ENCODE peak calls at places on chromosomes 4 and X, in six cellular contexts. I, Q, X, J, W and M are unnamed samples.

GRCh38 chrX:77953708-77954107 is 15.7 kb downstream of the PGAM4 start:
- DNase-seq in I (no peak), Q (peak), X (no peak), J (no peak), W (no peak), M (no peak)

GRCh38 chrX:54248309-54248708 is 65.3 kb upstream of the FAM120C start:
- DNase-seq in I (peak), Q (no peak), X (peak), J (no peak), W (no peak), M (no peak)

GRCh38 chr4:141706445-141706844 is 70.1 kb downstream of the IL15 start:
- DNase-seq in I (no peak), Q (no peak), X (no peak), J (no peak), W (no peak), M (no peak)

GRCh38 chrX:28880136-28880535 is 292.9 kb downstream of the IL1RAPL1 start:
- DNase-seq in I (no peak), Q (peak), X (no peak), J (no peak), W (no peak), M (no peak)

GRCh38 chr4:167897116-167897515 is 195.2 kb upstream of the ANXA10 start:
- DNase-seq in I (no peak), Q (peak), X (no peak), J (peak), W (no peak), M (no peak)

GRCh38 chr4:121139533-121140222 is 24.4 kb downstream of the TNIP3 start:
- DNase-seq in I (no peak), Q (peak), X (no peak), J (no peak), W (no peak), M (no peak)

GRCh38 chr4:30865676-30866075 is 145.5 kb downstream of the PCDH7 start:
- DNase-seq in I (no peak), Q (no peak), X (no peak), J (no peak), W (no peak), M (no peak)

GRCh38 chr4:183200453-183200852 is 101.4 kb downstream of the WWC2 start:
- DNase-seq in I (no peak), Q (peak), X (no peak), J (no peak), W (peak), M (peak)

GRCh38 chrX:72272868-72273267 is 4.2 kb downstream of the RPS4X start:
- DNase-seq in I (no peak), Q (peak), X (no peak), J (no peak), W (no peak), M (no peak)

GRCh38 chr4:89703831-89704230 is 133.1 kb downstream of the SNCA start:
- DNase-seq in I (no peak), Q (no peak), X (no peak), J (no peak), W (no peak), M (no peak)